ENCODE peak calls at places on chromosomes 12 and 14, in seven cellular contexts. C, W, Q, N, T, G and D are unnamed samples. For H3K27me3, the result is how much of the 10 kb centered on the place peaks cover.

GRCh38 chr12:68900241-68900640 is 32.7 kb downstream of the CPM start:
- DNase-seq in G (no peak), T (no peak), C (no peak), W (no peak), Q (no peak), N (no peak), D (no peak)

GRCh38 chr12:70305794-70306193 is 60.3 kb upstream of the KCNMB4 start:
- DNase-seq in W (no peak), C (no peak), Q (no peak), G (peak), N (no peak), T (no peak), D (no peak)

GRCh38 chr12:57883057-57883456 is 36.5 kb upstream of the CTDSP2 start:
- DNase-seq in W (no peak), G (no peak), Q (no peak), N (no peak), C (no peak), T (no peak), D (no peak)

GRCh38 chr12:82058197-82058596 is 299.0 kb upstream of the PPFIA2 start:
- DNase-seq in C (no peak), T (no peak), W (no peak), G (no peak), Q (no peak), N (no peak), D (no peak)

GRCh38 chr14:43692706-43693105 is 814.4 kb downstream of the FSCB start:
- DNase-seq in N (no peak), Q (no peak), T (no peak), C (no peak), W (no peak), G (no peak), D (no peak)

GRCh38 chr14:35050652-35051051 is 4.6 kb downstream of the FAM177A1 start:
- DNase-seq in C (no peak), T (no peak), W (no peak), G (peak), Q (no peak), N (peak), D (peak)

GRCh38 chr14:95044463-95045254 is 112.7 kb downstream of the DICER1 start:
- DNase-seq in N (no peak), W (no peak), T (no peak), C (peak), G (no peak), Q (no peak), D (no peak)

GRCh38 chr14:91063119-91063518 is 2.7 kb upstream of the RPS6KA5 start:
- DNase-seq in Q (peak), N (no peak), C (no peak), W (no peak), T (no peak), G (no peak), D (no peak)

GRCh38 chr12:106284294-106285105 is 18.0 kb upstream of the TCP11L2 start:
- DNase-seq in Q (no peak), T (no peak), N (no peak), C (no peak), W (no peak), G (no peak), D (peak)

GRCh38 chr14:51545396-51545795 is 106.3 kb upstream of the FRMD6 start:
- DNase-seq in W (no peak), T (no peak), Q (no peak), C (no peak), N (no peak), G (no peak), D (no peak)

GRCh38 chr14:104100171-104101085 is 14.9 kb downstream of the ASPG start:
- DNase-seq in C (no peak), N (no peak), Q (no peak), T (peak), W (peak), G (no peak), D (no peak)

GRCh38 chr12:132178801-132179401 is 34.6 kb downstream of the NOC4L start:
- DNase-seq in Q (no peak), N (no peak), T (peak), W (peak), C (no peak), G (no peak), D (no peak)

GRCh38 chr12:113796086-113796827 is 169.9 kb downstream of the RBM19 start:
- DNase-seq in Q (no peak), C (no peak), G (no peak), N (no peak), T (no peak), W (no peak), D (no peak)

GRCh38 chr14:50084666-50085065 is 31.7 kb downstream of the VCPKMT start:
- DNase-seq in Q (no peak), C (no peak), G (no peak), W (no peak), T (no peak), N (no peak), D (no peak)

GRCh38 chr12:115051378-115051777 is 367.4 kb upstream of the TBX3 start:
- DNase-seq in Q (no peak), T (no peak), W (no peak), G (no peak), C (no peak), N (no peak), D (no peak)

GRCh38 chr14:36857842-36858445 is 196.3 kb downstream of the PAX9 start:
- DNase-seq in Q (no peak), T (no peak), C (no peak), G (no peak), N (peak), W (no peak), D (no peak)

GRCh38 chr14:68789002-68789797 is 3.7 kb downstream of the ZFP36L1 start:
- DNase-seq in W (peak), T (peak), N (peak), Q (no peak), C (peak), G (peak), D (peak)

GRCh38 chr14:69260979-69261605 is 1.1 kb downstream of the GALNT16 start:
- DNase-seq in N (no peak), Q (no peak), G (no peak), W (peak), C (peak), T (peak), D (no peak)

GRCh38 chr14:92783813-92784431 is 10.2 kb upstream of the GOLGA5 start:
- DNase-seq in Q (no peak), C (no peak), G (peak), N (no peak), T (no peak), W (no peak), D (no peak)

GRCh38 chr14:29069228-29069627 is 302.6 kb downstream of the FOXG1 start:
- DNase-seq in T (no peak), N (no peak), G (no peak), W (no peak), Q (no peak), C (no peak), D (no peak)

GRCh38 chr12:117499759-117500485 is 138.5 kb upstream of the NOS1 start:
- DNase-seq in N (no peak), T (no peak), W (no peak), C (no peak), Q (no peak), G (no peak), D (no peak)

GRCh38 chr14:92108345-92109254 is 2.2 kb upstream of the ATXN3 start:
- DNase-seq in Q (no peak), W (no peak), G (no peak), N (no peak), T (no peak), C (no peak), D (no peak)

GRCh38 chr12:93441111-93441616 is 583 bp downstream of the UBE2N start:
- DNase-seq in T (no peak), G (peak), W (peak), N (no peak), C (peak), Q (no peak), D (peak)

GRCh38 chr14:89214221-89214965 is 202.6 kb downstream of the FOXN3 start:
- DNase-seq in T (peak), W (peak), N (peak), G (no peak), Q (no peak), C (no peak), D (peak)

GRCh38 chr14:75562048-75562447 is 16.4 kb upstream of the FLVCR2 start:
- DNase-seq in G (no peak), C (no peak), T (no peak), Q (no peak), N (no peak), W (no peak), D (no peak)

GRCh38 chr12:82473111-82473754 is 114.9 kb downstream of the METTL25 start:
- DNase-seq in T (no peak), C (no peak), G (no peak), W (no peak), N (peak), Q (no peak), D (peak)

GRCh38 chr12:2387051-2387834 is 334.5 kb downstream of the CACNA1C start:
- DNase-seq in C (no peak), Q (no peak), G (peak), N (no peak), T (no peak), W (no peak), D (peak)

GRCh38 chr14:35352274-35353233 is 52.0 kb downstream of the NFKBIA start:
- DNase-seq in Q (no peak), C (no peak), N (no peak), G (no peak), W (no peak), T (no peak), D (no peak)

GRCh38 chr12:2890001-2890387 is 697 bp upstream of the TULP3 start:
- DNase-seq in N (no peak), Q (no peak), C (no peak), T (no peak), G (no peak), W (no peak), D (no peak)

DNA sequence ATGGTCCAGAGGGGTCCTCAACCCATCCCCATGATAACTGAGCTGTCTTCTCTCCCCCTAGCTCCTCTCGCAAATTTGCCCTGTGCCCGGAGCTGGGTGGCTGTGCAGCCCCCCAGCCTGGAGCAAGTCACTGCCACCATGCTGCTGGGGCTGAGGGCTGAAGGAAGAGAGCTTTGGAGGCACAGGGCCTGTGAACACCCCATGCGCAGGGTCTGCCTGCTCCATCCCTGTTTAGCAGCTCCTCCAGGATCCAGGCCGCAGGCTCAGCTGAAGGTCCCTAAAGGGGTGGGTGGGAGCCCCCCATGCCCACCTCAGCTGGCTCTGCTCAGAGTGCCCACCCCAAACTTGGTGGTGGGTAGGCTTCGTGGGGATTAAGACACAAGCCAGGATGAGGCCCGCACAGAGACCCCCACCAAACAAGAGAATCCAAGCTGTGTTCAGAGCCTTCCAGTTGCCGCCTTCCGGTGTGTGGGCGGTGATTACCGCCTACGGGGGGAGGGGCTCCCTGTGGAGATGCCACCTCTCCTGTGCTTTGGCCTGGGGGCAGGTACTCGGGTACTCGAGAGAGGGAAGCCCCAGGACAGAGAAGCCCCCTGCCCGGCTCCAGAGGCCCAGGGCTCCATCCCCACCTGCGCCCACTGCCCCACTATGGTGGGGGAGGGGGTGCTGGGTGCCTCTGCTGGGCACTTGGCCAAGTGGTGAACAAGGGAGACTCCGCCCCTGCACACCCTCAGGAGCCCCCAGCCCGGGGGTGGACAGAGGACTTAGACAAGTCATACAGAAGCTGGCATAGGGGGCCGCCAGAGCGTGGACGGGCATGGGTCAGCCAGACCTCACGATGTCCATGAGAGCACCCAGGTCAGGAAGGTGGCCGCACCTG is 1.4 kb upstream of the JAG2 start:
- DNase-seq in C (no peak), G (no peak), T (no peak), Q (no peak), N (peak), W (no peak), D (no peak)
- H3K27me3 ChIP-seq in C (under half), G (half or more), T (under half), Q (under half), N (under half), W (under half), D (under half)

GRCh38 chr14:82362452-82362851 is 828.8 kb upstream of the SEL1L start:
- DNase-seq in T (no peak), C (no peak), N (peak), G (no peak), W (no peak), Q (no peak), D (no peak)
- H3K4me3 ChIP-seq in T (no peak), C (no peak), N (no peak), G (no peak), W (no peak), Q (no peak), D (no peak)

GRCh38 chr12:52730793-52731192 is 27.5 kb upstream of the KRT77 start:
- DNase-seq in T (no peak), Q (no peak), G (no peak), C (no peak), W (no peak), N (no peak), D (no peak)

GRCh38 chr12:52735816-52736632 is 32.7 kb upstream of the KRT77 start:
- DNase-seq in C (no peak), T (no peak), N (no peak), G (no peak), Q (no peak), W (no peak), D (no peak)

GRCh38 chr12:52739963-52740362 is 36.6 kb upstream of the KRT77 start:
- DNase-seq in C (no peak), N (no peak), Q (no peak), G (no peak), T (no peak), W (no peak), D (no peak)

GRCh38 chr12:52730383-52730782 is 27.1 kb upstream of the KRT77 start:
- DNase-seq in C (no peak), T (no peak), N (no peak), W (no peak), Q (no peak), G (no peak), D (no peak)

DNA sequence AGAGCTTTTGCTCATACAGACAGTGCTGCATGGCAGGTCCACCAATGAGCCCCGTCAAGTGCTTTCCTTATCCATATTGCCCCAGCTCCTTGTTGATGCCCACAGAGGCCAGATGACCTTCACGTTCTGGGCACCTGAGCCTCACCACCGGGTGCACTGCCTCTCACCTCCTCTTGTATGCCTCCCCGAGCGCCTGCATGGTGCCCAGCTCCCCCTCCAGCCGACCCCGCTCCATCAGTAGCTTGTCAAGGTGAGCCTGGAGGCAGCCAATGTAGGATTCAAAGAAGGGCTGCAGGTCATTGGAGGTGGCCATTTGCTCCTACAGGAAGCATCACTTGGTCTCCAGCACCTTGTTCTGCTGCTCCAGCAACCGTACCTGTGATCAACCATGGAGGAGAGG is 31.8 kb upstream of the KRT77 start:
- DNase-seq in G (no peak), N (no peak), W (no peak), T (no peak), C (no peak), Q (no peak), D (no peak)
- H3K27me3 ChIP-seq in G (under half), N (under half), W (under half), T (under half), C (under half), Q (under half), D (under half)

DNA sequence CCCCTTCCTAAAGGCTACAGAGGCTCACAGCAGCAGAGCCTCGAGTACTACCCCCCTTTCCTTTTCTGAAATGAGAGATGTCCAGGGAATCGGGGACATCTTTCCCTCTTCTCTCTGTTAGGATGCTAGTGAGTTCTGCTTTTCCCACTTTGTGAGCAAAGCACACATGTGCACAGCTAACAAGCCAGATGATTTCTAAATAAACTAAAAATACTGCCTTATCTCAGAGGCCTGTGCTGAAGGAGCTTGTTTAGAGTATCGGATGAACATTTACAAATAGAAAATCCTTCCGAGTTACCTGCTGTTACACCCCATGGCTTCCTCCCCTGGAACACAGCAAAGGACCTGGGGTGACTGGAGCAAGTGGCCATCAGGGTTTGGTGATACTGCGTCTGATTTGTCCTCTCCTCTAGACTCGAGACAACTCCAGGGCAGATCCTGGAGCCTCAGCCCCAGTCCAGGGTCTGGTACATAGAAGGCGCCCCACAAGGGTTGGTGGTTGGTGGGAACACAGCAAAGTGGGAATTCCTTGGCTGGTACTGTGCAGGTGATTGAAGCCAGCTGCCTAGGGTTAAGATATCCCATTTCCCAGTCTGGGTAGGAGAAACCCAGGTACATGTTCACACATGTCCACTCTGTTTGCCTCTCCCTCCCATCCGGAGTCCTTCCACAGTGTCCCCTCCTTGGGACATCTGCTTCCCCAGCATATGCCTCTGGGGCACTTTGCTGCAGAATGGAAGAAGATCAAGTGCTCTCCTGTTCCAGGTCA is 144.5 kb downstream of the SLC38A6 start:
- DNase-seq in G (peak), W (no peak), N (peak), Q (no peak), C (no peak), T (no peak), D (no peak)
- H3K4me3 ChIP-seq in G (no peak), W (no peak), N (peak), Q (no peak), C (no peak), T (no peak), D (no peak)

GRCh38 chr12:53613821-53614220 is 12.4 kb downstream of the ATF7 start:
- DNase-seq in W (no peak), Q (no peak), T (no peak), C (no peak), G (peak), N (no peak), D (no peak)
- H3K27me3 ChIP-seq in W (under half), Q (under half), T (under half), C (under half), G (under half), N (under half), D (under half)

GRCh38 chr12:97404549-97404948 is 58.1 kb upstream of the RMST start:
- DNase-seq in Q (peak), N (no peak), C (no peak), T (no peak), G (peak), W (no peak), D (peak)
- H3K4me3 ChIP-seq in Q (no peak), N (no peak), C (no peak), T (no peak), G (no peak), W (no peak), D (no peak)

DNA sequence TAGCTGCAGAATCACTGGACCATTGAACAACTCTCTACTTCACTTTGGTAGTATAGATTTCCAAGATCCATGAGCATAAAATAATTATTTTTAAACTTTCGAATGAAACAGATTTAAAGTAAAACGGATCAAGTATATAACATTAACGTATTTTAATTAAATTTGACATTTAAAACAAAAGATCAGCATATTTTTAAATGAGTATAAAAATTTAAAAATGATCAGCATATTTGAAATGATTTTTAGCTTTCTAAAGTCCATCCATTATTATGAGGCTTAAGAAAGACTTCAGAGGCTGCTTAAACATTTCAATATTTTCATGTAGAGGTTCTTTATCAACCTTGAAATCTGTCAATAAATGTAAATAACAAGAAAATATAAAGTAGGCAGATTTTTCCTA is 5.2 kb upstream of the USP15 start:
- DNase-seq in G (no peak), C (no peak), N (no peak), W (no peak), T (no peak), Q (no peak), D (no peak)
- H3K27me3 ChIP-seq in G (under half), C (under half), N (under half), W (under half), T (under half), Q (under half), D (under half)

GRCh38 chr14:31203414-31203742 is 4.2 kb downstream of the HECTD1 start:
- DNase-seq in W (no peak), T (no peak), G (no peak), N (no peak), Q (no peak), C (no peak), D (no peak)
- H3K4me3 ChIP-seq in W (no peak), T (no peak), G (no peak), N (no peak), Q (no peak), C (no peak), D (no peak)

DNA sequence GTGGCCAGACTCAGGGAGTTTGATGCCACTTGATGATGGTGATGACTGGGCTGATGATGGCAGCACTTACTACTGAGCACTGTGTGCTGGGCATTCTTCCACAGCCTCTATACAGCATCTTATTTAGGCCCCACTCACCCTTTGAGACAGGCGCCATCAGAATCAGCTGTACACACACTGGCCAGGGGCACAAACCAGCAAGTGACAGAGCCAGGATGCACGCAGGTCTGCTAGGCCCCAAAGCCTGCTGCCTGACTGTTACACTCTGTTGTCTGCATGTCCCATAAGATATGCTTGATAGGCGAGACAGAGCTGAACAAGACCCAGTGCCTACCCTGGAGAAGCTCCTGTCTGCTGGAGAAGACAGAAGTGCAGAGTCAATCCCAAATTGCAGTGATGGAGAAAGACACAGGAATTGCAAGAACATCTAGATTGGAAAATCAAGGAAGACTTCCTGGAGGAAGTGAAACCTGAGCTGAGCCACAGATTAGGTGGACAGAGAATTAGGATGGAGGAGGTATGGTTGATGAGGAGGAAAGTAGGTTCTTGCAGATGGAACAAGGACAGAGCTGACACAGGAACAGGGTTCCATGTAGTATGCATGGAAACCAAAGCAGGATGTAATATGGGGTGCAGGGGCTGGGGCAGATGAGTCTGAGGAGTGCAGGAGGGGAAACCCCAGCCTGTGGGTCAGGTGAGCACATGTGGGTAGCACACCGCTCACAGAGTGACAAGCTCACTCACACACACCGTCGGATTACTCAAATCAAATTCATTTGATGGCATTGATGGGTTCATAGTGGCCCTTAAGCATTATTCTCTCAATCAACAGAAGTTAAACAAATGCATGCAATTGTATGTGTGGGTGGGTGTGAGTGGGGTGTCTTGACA is 117.3 kb downstream of the BEGAIN start:
- DNase-seq in G (no peak), Q (no peak), N (no peak), W (no peak), C (no peak), T (no peak), D (no peak)
- H3K27me3 ChIP-seq in G (under half), Q (under half), N (under half), W (under half), C (under half), T (under half), D (under half)